ENCODE peak calls at places on chromosomes 6 and 20, in four cellular contexts. K is GM12891, H is HepG2, L is SK-N-SH. E is an unnamed sample.

GRCh38 chr20:59657459-59658046 is 53.2 kb downstream of the PHACTR3 start:
- DNase-seq in K (no peak), H (no peak), L (no peak), E (no peak)

GRCh38 chr6:13378669-13379590 is 50.6 kb upstream of the TBC1D7 start:
- DNase-seq in K (no peak), H (no peak), L (no peak), E (no peak)

GRCh38 chr6:1479095-1479494 is 89.7 kb downstream of the FOXF2 start:
- DNase-seq in K (no peak), H (no peak), L (no peak), E (no peak)

GRCh38 chr6:87722831-87723726 is 21.0 kb upstream of the AKIRIN2 start:
- DNase-seq in K (no peak), H (peak; percentile 92), L (no peak), E (no peak)

GRCh38 chr6:149859368-149859767 is 4.8 kb downstream of the LRP11 start:
- DNase-seq in K (no peak), H (peak; percentile 90), L (no peak), E (no peak)

GRCh38 chr6:115591973-115592486 is 468.7 kb downstream of the FRK start:
- DNase-seq in K (no peak), H (no peak), L (no peak), E (no peak)

GRCh38 chr20:17854307-17854903 is 114.2 kb downstream of the SNX5 start:
- DNase-seq in K (no peak), H (peak; percentile 82), L (peak; percentile 72), E (no peak)

GRCh38 chr6:161100072-161100471 is 108.5 kb downstream of the MAP3K4 start:
- DNase-seq in K (no peak), H (no peak), L (no peak), E (no peak)

GRCh38 chr6:16168858-16169257 is 40.0 kb downstream of the MYLIP start:
- DNase-seq in K (no peak), H (peak; percentile 32), L (no peak), E (no peak)

GRCh38 chr6:21354805-21355238 is 238.7 kb upstream of the SOX4 start:
- DNase-seq in K (no peak), H (peak; percentile 88), L (no peak), E (no peak)

GRCh38 chr6:166852484-166852975 is 103.8 kb downstream of the RNASET2 start:
- DNase-seq in K (no peak), H (no peak), L (no peak), E (no peak)

GRCh38 chr20:4709261-4710105 is 12.2 kb upstream of the PRND start:
- DNase-seq in K (no peak), H (no peak), L (no peak), E (no peak)
- TF ChIP-seq TAF1 in K (no peak), H (no peak), L (no peak), E (no peak)

GRCh38 chr6:157834549-157834948 is 11.5 kb downstream of the SNX9 start:
- DNase-seq in K (no peak), H (no peak), L (no peak), E (no peak)

GRCh38 chr6:157832250-157832967 is 9.4 kb downstream of the SNX9 start:
- DNase-seq in K (no peak), H (no peak), L (no peak), E (no peak)

GRCh38 chr6:157831424-157832249 is 8.6 kb downstream of the SNX9 start:
- DNase-seq in K (no peak), H (no peak), L (no peak), E (no peak)

GRCh38 chr6:157831018-157831369 is 7.9 kb downstream of the SNX9 start:
- DNase-seq in K (no peak), H (no peak), L (no peak), E (no peak)

GRCh38 chr6:157830354-157831017 is 7.4 kb downstream of the SNX9 start:
- DNase-seq in K (no peak), H (no peak), L (no peak), E (no peak)
- TF ChIP-seq TAF1 in K (no peak), H (no peak), L (no peak), E (no peak)

DNA sequence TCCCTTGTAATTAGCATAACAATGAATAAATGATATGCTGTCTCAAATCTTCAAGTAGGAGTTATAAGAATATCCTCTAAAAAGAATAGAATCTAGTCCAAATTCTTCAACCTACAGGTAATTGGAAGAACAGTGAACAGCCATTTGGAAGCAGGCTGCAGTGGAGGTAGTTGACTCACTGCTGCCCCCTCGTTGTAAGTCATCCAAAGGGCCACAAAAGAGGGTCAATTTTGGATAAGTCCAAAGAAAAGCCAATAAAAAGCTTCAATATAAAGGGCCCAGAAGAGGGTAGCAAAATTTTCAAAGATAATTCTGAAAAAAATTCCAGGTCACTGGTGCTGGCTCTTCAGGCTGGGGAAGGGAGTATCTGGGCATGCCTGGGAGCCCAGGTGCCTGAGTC is 60.8 kb upstream of the SSTR4 start:
- DNase-seq in K (no peak), H (peak; percentile 24), L (no peak), E (no peak)
- TF ChIP-seq TAF1 in K (no peak), H (no peak), L (no peak), E (no peak)

GRCh38 chr6:6600865-6601264 is 12.3 kb downstream of the LY86 start:
- DNase-seq in K (no peak), H (peak; percentile 9), L (no peak), E (no peak)
- TF ChIP-seq TAF1 in K (no peak), H (no peak), L (no peak), E (no peak)

GRCh38 chr6:138238368-138238767 is 20.1 kb upstream of the PBOV1 start:
- DNase-seq in K (no peak), H (no peak), L (no peak), E (no peak)
- TF ChIP-seq TAF1 in K (no peak), H (no peak), L (no peak), E (no peak)

DNA sequence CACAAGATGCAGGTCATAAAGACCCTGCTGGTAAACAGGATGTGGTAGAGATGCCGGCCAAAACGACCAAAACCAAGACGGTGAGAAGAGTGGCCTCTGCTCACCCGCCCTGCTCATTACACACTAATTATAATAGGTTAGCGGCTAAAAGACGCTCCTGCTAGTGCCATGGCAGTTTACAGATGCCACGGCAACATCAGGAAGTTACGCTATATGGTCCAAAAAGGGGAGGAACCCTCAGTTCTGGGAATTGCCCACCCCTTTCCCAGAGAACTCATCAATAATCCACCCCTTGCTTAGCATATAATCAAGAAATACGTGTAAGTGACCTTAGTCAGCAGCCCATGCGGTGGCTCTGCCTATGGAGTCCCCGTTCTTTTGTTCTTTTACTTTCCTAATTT is 17.6 kb downstream of the BHLHE23 start:
- DNase-seq in K (no peak), H (no peak), L (no peak), E (no peak)
- TF ChIP-seq TAF1 in K (no peak), H (no peak), L (no peak), E (no peak)

GRCh38 chr6:38974389-38975133 is 74.0 kb upstream of the GLP1R start:
- DNase-seq in K (no peak), H (no peak), L (no peak), E (no peak)

GRCh38 chr6:38975621-38976049 is 72.9 kb upstream of the GLP1R start:
- DNase-seq in K (no peak), H (no peak), L (peak; percentile 62), E (no peak)

GRCh38 chr6:38968702-38969149 is 79.9 kb upstream of the GLP1R start:
- DNase-seq in K (no peak), H (no peak), L (no peak), E (no peak)

GRCh38 chr6:38977101-38977500 is 71.5 kb upstream of the GLP1R start:
- DNase-seq in K (no peak), H (no peak), L (no peak), E (no peak)

GRCh38 chr6:38973178-38974057 is 75.2 kb upstream of the GLP1R start:
- DNase-seq in K (peak; percentile 20), H (peak; percentile 72), L (peak; percentile 64), E (peak; percentile 3)
- TF ChIP-seq TAF1 in K (no peak), H (no peak), L (no peak), E (no peak)

DNA sequence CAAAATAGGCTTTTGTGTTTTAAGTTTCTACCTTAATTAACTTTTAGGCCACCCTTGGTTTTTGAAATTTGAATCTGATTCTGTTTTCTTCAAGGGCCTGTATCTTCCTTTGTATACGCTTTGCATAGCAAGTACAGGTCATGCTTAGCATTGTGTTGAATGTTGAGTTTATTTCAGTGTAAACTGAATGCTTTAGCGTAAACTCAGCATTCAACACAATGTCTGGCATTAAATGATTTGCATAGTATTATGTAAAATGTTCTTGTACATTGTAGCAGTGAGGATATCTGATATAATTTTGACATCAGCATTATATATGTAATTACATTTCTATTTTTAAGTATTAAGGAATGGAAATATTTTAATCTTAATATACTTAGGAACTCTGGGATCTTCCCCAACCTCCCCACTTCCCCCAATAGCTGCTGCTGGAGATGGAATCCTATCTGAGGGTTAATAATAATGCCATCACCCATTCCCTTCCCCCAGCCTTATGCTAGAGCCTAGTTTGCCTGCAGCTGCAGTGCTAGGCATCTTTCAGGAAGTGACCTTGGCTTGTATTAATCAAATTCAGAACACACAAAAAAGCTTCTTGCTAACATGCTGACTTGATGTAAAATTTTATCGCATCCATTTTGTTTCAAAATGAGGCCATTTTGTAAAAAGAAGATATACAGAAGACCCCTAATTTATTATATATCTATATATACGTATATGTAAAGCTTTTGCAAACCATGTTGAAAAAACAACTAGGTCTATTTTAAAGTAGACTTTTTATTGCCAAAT is 73.1 kb downstream of the NCOA3 start:
- DNase-seq in K (no peak), H (no peak), L (peak; percentile 62), E (no peak)
- TF ChIP-seq TAF1 in K (no peak), H (no peak), L (no peak), E (no peak)

GRCh38 chr6:89346433-89346832 is 6.1 kb downstream of the UBE2J1 start:
- DNase-seq in K (no peak), H (no peak), L (no peak), E (no peak)
- TF ChIP-seq TAF1 in K (no peak), H (no peak), L (no peak), E (no peak)